ENCODE peak calls at places on chromosome 19, in six cellular contexts. One of them, this sample, is unnamed. For H3K9me3, the result is how much of the 10 kb centered on the place peaks cover.

GRCh38 chr19:34508540-34508939 is 27.0 kb downstream of the WTIP start:
- DNase-seq in K562: peak
- DNase-seq in HepG2: no peak
- DNase-seq in H1: peak
- DNase-seq in HCT116: no peak
- DNase-seq in GM12878: no peak
- DNase-seq in this sample: no peak

GRCh38 chr19:1668339-1669123 is 16.1 kb upstream of the TCF3 start:
- DNase-seq in GM12878: no peak
- DNase-seq in K562: no peak
- DNase-seq in HCT116: no peak
- DNase-seq in H1: peak
- DNase-seq in HepG2: no peak
- DNase-seq in this sample: no peak

GRCh38 chr19:42352216-42352892 is 26.9 kb downstream of the MEGF8 start:
- DNase-seq in HCT116: no peak
- DNase-seq in HepG2: no peak
- DNase-seq in K562: no peak
- DNase-seq in H1: no peak
- DNase-seq in GM12878: no peak
- DNase-seq in this sample: no peak

GRCh38 chr19:55689366-55690108 is 14.5 kb downstream of the EPN1 start:
- DNase-seq in HCT116: no peak
- DNase-seq in K562: no peak
- DNase-seq in HepG2: no peak
- DNase-seq in GM12878: no peak
- DNase-seq in H1: no peak
- DNase-seq in this sample: no peak

GRCh38 chr19:2612619-2613249 is 89.8 kb downstream of the GNG7 start:
- DNase-seq in GM12878: no peak
- DNase-seq in HepG2: no peak
- DNase-seq in H1: no peak
- DNase-seq in HCT116: no peak
- DNase-seq in K562: no peak
- DNase-seq in this sample: no peak

GRCh38 chr19:52716578-52716977 is 18.3 kb downstream of the ZNF611 start:
- DNase-seq in GM12878: no peak
- DNase-seq in K562: no peak
- DNase-seq in HepG2: no peak
- DNase-seq in HCT116: no peak
- DNase-seq in H1: peak
- DNase-seq in this sample: peak

GRCh38 chr19:12834418-12834943 is at the start of gene RTBDN:
- DNase-seq in HepG2: no peak
- DNase-seq in H1: no peak
- DNase-seq in K562: no peak
- DNase-seq in GM12878: no peak
- DNase-seq in HCT116: no peak
- DNase-seq in this sample: no peak

GRCh38 chr19:3849092-3849491 is 19.7 kb downstream of the ZFR2 start:
- DNase-seq in H1: no peak
- DNase-seq in GM12878: no peak
- DNase-seq in HCT116: peak
- DNase-seq in K562: peak
- DNase-seq in HepG2: peak
- DNase-seq in this sample: no peak

GRCh38 chr19:30446844-30447243 is 74.7 kb downstream of the ZNF536 start:
- DNase-seq in H1: no peak
- DNase-seq in K562: no peak
- DNase-seq in HCT116: no peak
- DNase-seq in GM12878: no peak
- DNase-seq in HepG2: no peak
- DNase-seq in this sample: no peak

GRCh38 chr19:15280048-15280725 is 47.9 kb upstream of the EPHX3 start:
- DNase-seq in HCT116: no peak
- DNase-seq in HepG2: no peak
- DNase-seq in H1: no peak
- DNase-seq in GM12878: no peak
- DNase-seq in K562: no peak
- DNase-seq in this sample: no peak

GRCh38 chr19:46489445-46490272 is 6.0 kb downstream of the PNMA8B start:
- DNase-seq in H1: peak
- DNase-seq in GM12878: no peak
- DNase-seq in K562: peak
- DNase-seq in HepG2: no peak
- DNase-seq in HCT116: no peak
- DNase-seq in this sample: no peak

GRCh38 chr19:36528921-36529518 is 949 bp upstream of the ZNF260 start:
- DNase-seq in K562: peak
- DNase-seq in HCT116: no peak
- DNase-seq in HepG2: peak
- DNase-seq in H1: peak
- DNase-seq in GM12878: peak
- DNase-seq in this sample: no peak

GRCh38 chr19:40348961-40349507 is 539 bp downstream of the PLD3 start:
- DNase-seq in K562: peak
- DNase-seq in HepG2: peak
- DNase-seq in HCT116: peak
- DNase-seq in GM12878: no peak
- DNase-seq in H1: no peak
- DNase-seq in this sample: no peak

GRCh38 chr19:36213793-36214387 is 575 bp downstream of the ZNF565 start:
- DNase-seq in GM12878: no peak
- DNase-seq in HCT116: no peak
- DNase-seq in H1: no peak
- DNase-seq in HepG2: no peak
- DNase-seq in K562: peak
- DNase-seq in this sample: no peak

GRCh38 chr19:30564551-30565011 is 192.4 kb downstream of the ZNF536 start:
- DNase-seq in GM12878: no peak
- DNase-seq in HepG2: no peak
- DNase-seq in K562: no peak
- DNase-seq in H1: no peak
- DNase-seq in HCT116: no peak
- DNase-seq in this sample: no peak

GRCh38 chr19:31348416-31349159 is 648 bp downstream of the TSHZ3 start:
- DNase-seq in HCT116: no peak
- DNase-seq in GM12878: no peak
- DNase-seq in K562: no peak
- DNase-seq in H1: peak
- DNase-seq in HepG2: no peak
- DNase-seq in this sample: no peak

GRCh38 chr19:29942404-29943261 is 594 bp downstream of the URI1 start:
- DNase-seq in H1: peak
- DNase-seq in GM12878: no peak
- DNase-seq in HepG2: peak
- DNase-seq in HCT116: no peak
- DNase-seq in K562: no peak
- DNase-seq in this sample: no peak

GRCh38 chr19:13082192-13083007 is 20.3 kb downstream of the LYL1 start:
- DNase-seq in K562: peak
- DNase-seq in HepG2: peak
- DNase-seq in HCT116: no peak
- DNase-seq in GM12878: no peak
- DNase-seq in H1: no peak
- DNase-seq in this sample: no peak

GRCh38 chr19:34963531-34964406 is at the start of gene ZNF792:
- DNase-seq in K562: peak
- DNase-seq in HCT116: peak
- DNase-seq in HepG2: peak
- DNase-seq in H1: peak
- DNase-seq in GM12878: no peak
- DNase-seq in this sample: peak

GRCh38 chr19:596263-596655 is 6.6 kb downstream of the HCN2 start:
- DNase-seq in GM12878: no peak
- DNase-seq in HepG2: no peak
- DNase-seq in H1: no peak
- DNase-seq in K562: no peak
- DNase-seq in HCT116: no peak
- DNase-seq in this sample: no peak

GRCh38 chr19:38250428-38250820 is 5.8 kb downstream of the PPP1R14A start:
- DNase-seq in H1: no peak
- DNase-seq in GM12878: no peak
- DNase-seq in HCT116: no peak
- DNase-seq in HepG2: no peak
- DNase-seq in K562: no peak
- DNase-seq in this sample: no peak

GRCh38 chr19:39677931-39678889 is 22.5 kb downstream of the LGALS16 start:
- DNase-seq in H1: no peak
- DNase-seq in HepG2: peak
- DNase-seq in GM12878: no peak
- DNase-seq in HCT116: no peak
- DNase-seq in K562: no peak
- DNase-seq in this sample: no peak

GRCh38 chr19:10408511-10409291 is 5.4 kb upstream of the CDC37 start:
- DNase-seq in HCT116: no peak
- DNase-seq in H1: no peak
- DNase-seq in GM12878: no peak
- DNase-seq in K562: no peak
- DNase-seq in HepG2: no peak
- DNase-seq in this sample: no peak

GRCh38 chr19:42092350-42092749 is 16.4 kb downstream of the ZNF574 start:
- DNase-seq in HCT116: no peak
- DNase-seq in GM12878: no peak
- DNase-seq in K562: no peak
- DNase-seq in HepG2: no peak
- DNase-seq in H1: peak
- DNase-seq in this sample: no peak

GRCh38 chr19:43848821-43849220 is 21.7 kb downstream of the ZNF283 start:
- DNase-seq in HCT116: no peak
- DNase-seq in HepG2: no peak
- DNase-seq in GM12878: no peak
- DNase-seq in H1: no peak
- DNase-seq in K562: no peak
- DNase-seq in this sample: no peak
- H3K9me3 ChIP-seq in HCT116: under half
- H3K9me3 ChIP-seq in HepG2: half or more
- H3K9me3 ChIP-seq in GM12878: under half
- H3K9me3 ChIP-seq in H1: half or more
- H3K9me3 ChIP-seq in K562: under half
- H3K9me3 ChIP-seq in this sample: half or more

GRCh38 chr19:48182434-48182833 is 12.0 kb downstream of the ZSWIM9 start:
- DNase-seq in HCT116: no peak
- DNase-seq in HepG2: no peak
- DNase-seq in H1: peak
- DNase-seq in GM12878: no peak
- DNase-seq in K562: no peak
- DNase-seq in this sample: no peak

GRCh38 chr19:48190288-48191284 is 20.1 kb downstream of the ZSWIM9 start:
- DNase-seq in K562: peak
- DNase-seq in GM12878: no peak
- DNase-seq in H1: peak
- DNase-seq in HCT116: peak
- DNase-seq in HepG2: peak
- DNase-seq in this sample: no peak

GRCh38 chr19:48183356-48183755 is 12.9 kb downstream of the ZSWIM9 start:
- DNase-seq in HepG2: no peak
- DNase-seq in GM12878: no peak
- DNase-seq in H1: no peak
- DNase-seq in HCT116: no peak
- DNase-seq in K562: no peak
- DNase-seq in this sample: no peak

GRCh38 chr19:48186015-48186414 is 15.5 kb downstream of the ZSWIM9 start:
- DNase-seq in K562: no peak
- DNase-seq in HepG2: no peak
- DNase-seq in H1: no peak
- DNase-seq in GM12878: no peak
- DNase-seq in HCT116: no peak
- DNase-seq in this sample: no peak

DNA sequence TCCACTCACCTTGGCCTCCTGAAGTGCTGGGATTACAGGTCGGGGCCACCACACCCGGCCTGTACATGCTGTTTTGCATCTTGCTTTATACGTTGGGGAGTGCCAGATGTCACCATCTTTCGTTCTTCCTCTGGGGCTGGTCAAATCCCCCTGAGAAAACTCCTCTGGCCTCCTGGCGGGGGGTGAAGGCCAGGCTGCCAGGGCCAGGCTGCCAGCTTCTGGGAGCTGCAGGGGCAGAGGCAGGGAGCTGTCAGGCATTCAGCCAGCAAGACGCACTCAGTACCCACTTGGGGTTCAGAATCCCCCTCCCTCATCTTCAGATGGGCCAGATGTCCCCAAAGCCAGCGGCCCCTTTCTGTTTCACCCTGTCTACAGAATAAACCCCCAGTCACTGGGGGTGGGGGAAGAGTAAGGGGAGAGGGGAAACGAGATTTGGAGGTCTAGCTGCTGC is 16.1 kb downstream of the ZSWIM9 start:
- DNase-seq in HepG2: no peak
- DNase-seq in GM12878: no peak
- DNase-seq in HCT116: no peak
- DNase-seq in H1: no peak
- DNase-seq in K562: no peak
- DNase-seq in this sample: no peak
- TF ChIP-seq ZNF274 in HepG2: no peak
- TF ChIP-seq ZNF274 in GM12878: no peak
- TF ChIP-seq ZNF274 in HCT116: no peak
- TF ChIP-seq ZNF274 in H1: no peak
- TF ChIP-seq ZNF274 in K562: no peak
- TF ChIP-seq ZNF274 in this sample: no peak

GRCh38 chr19:54481326-54481930 is 8.3 kb upstream of the CDC42EP5 start:
- DNase-seq in GM12878: no peak
- DNase-seq in K562: peak
- DNase-seq in HepG2: peak
- DNase-seq in HCT116: peak
- DNase-seq in H1: peak
- DNase-seq in this sample: peak

GRCh38 chr19:54477650-54478049 is 4.6 kb upstream of the CDC42EP5 start:
- DNase-seq in HCT116: no peak
- DNase-seq in GM12878: no peak
- DNase-seq in HepG2: no peak
- DNase-seq in H1: no peak
- DNase-seq in K562: peak
- DNase-seq in this sample: no peak

GRCh38 chr19:54475706-54476105 is 2.6 kb upstream of the CDC42EP5 start:
- DNase-seq in H1: no peak
- DNase-seq in GM12878: no peak
- DNase-seq in K562: peak
- DNase-seq in HCT116: no peak
- DNase-seq in HepG2: no peak
- DNase-seq in this sample: no peak

GRCh38 chr19:54480048-54480447 is 7.0 kb upstream of the CDC42EP5 start:
- DNase-seq in HepG2: no peak
- DNase-seq in GM12878: no peak
- DNase-seq in HCT116: no peak
- DNase-seq in K562: no peak
- DNase-seq in H1: no peak
- DNase-seq in this sample: no peak

GRCh38 chr19:54478677-54479266 is 5.7 kb upstream of the CDC42EP5 start:
- DNase-seq in K562: peak
- DNase-seq in GM12878: no peak
- DNase-seq in H1: peak
- DNase-seq in HepG2: peak
- DNase-seq in HCT116: peak
- DNase-seq in this sample: peak
- TF ChIP-seq YY1 in K562: no peak
- TF ChIP-seq YY1 in GM12878: peak
- TF ChIP-seq YY1 in H1: no peak
- TF ChIP-seq YY1 in HepG2: no peak
- TF ChIP-seq YY1 in HCT116: no peak
- TF ChIP-seq YY1 in this sample: no peak

GRCh38 chr19:54533476-54533875 is 30.8 kb downstream of the LAIR2 start:
- DNase-seq in GM12878: no peak
- DNase-seq in H1: no peak
- DNase-seq in HCT116: no peak
- DNase-seq in K562: no peak
- DNase-seq in HepG2: no peak
- DNase-seq in this sample: no peak
- H3K9me3 ChIP-seq in GM12878: under half
- H3K9me3 ChIP-seq in H1: half or more
- H3K9me3 ChIP-seq in HCT116: under half
- H3K9me3 ChIP-seq in K562: under half
- H3K9me3 ChIP-seq in HepG2: under half
- H3K9me3 ChIP-seq in this sample: under half

This sample was measured in NT2/D1.